ENCODE peak calls at places on chromosomes 12 and 14, in four cellular contexts. T is PC-3, E is tibial artery, W is aorta. P is an unnamed sample. For H3K4me1, the result is how much of the 10 kb centered on the place peaks cover.

GRCh38 chr12:51549637-51550036 is 41.4 kb upstream of the SCN8A start:
- DNase-seq in W (no peak), E (no peak), T (no peak), P (no peak)

GRCh38 chr14:74988131-74988530 is 14.6 kb upstream of the EIF2B2 start:
- DNase-seq in E (no peak), W (no peak), T (peak), P (no peak)

GRCh38 chr14:93619176-93619793 is 169.0 kb downstream of the PRIMA1 start:
- DNase-seq in T (peak), W (no peak), E (no peak), P (peak)

GRCh38 chr14:81455344-81455743 is 55.2 kb upstream of the STON2 start:
- DNase-seq in E (no peak), T (no peak), W (no peak), P (no peak)

GRCh38 chr12:3313066-3313465 is 177.9 kb upstream of the PRMT8 start:
- DNase-seq in W (no peak), E (no peak), T (peak), P (no peak)

GRCh38 chr14:36035675-36036074 is 140.8 kb downstream of the PTCSC3 start:
- DNase-seq in W (no peak), E (no peak), T (no peak), P (no peak)

GRCh38 chr12:106178582-106178981 is 39.8 kb upstream of the NUAK1 start:
- DNase-seq in W (no peak), T (peak), E (no peak), P (no peak)

GRCh38 chr14:50344116-50344775 is 32.1 kb downstream of the DMAC2L start:
- DNase-seq in T (no peak), E (no peak), W (no peak), P (no peak)

GRCh38 chr14:23364164-23364571 is 804 bp downstream of the EFS start:
- DNase-seq in T (no peak), E (peak), W (no peak), P (no peak)

GRCh38 chr14:65961004-65961403 is 525.2 kb upstream of the CCDC196 start:
- DNase-seq in T (peak), E (no peak), W (peak), P (peak)

GRCh38 chr12:123533672-123534643 is at the start of gene RILPL1:
- DNase-seq in E (peak), W (peak), T (peak), P (peak)

GRCh38 chr14:92503756-92504491 is 9.7 kb upstream of the RIN3 start:
- DNase-seq in W (peak), E (no peak), T (peak), P (no peak)

GRCh38 chr14:45065540-45065939 is 18.4 kb upstream of the PRPF39 start:
- DNase-seq in W (no peak), E (no peak), T (no peak), P (no peak)

GRCh38 chr12:65681226-65681625 is 143.1 kb upstream of the HMGA2 start:
- DNase-seq in T (no peak), W (no peak), E (no peak), P (no peak)

GRCh38 chr12:78101946-78102635 is 271.4 kb downstream of the NAV3 start:
- DNase-seq in E (no peak), W (no peak), T (peak), P (no peak)

GRCh38 chr12:131087302-131087818 is 133.7 kb downstream of the ADGRD1 start:
- DNase-seq in W (no peak), T (no peak), E (no peak), P (no peak)

GRCh38 chr14:104985675-104986486 is at the start of gene CLBA1:
- DNase-seq in T (peak), E (peak), W (peak), P (peak)

GRCh38 chr12:103924761-103925641 is 5.2 kb upstream of the HSP90B1 start:
- DNase-seq in W (no peak), T (peak), E (no peak), P (peak)

GRCh38 chr14:49586673-49587460 is 687 bp upstream of the RPS29 start:
- DNase-seq in E (no peak), T (peak), W (no peak), P (peak)

GRCh38 chr14:72104011-72104613 is 171.9 kb downstream of the RGS6 start:
- DNase-seq in E (no peak), T (peak), W (no peak), P (peak)

GRCh38 chr14:97164014-97164413 is 366.8 kb downstream of the VRK1 start:
- DNase-seq in E (no peak), W (no peak), T (peak), P (no peak)

GRCh38 chr12:47328831-47329545 is 249.2 kb upstream of the AMIGO2 start:
- DNase-seq in W (no peak), E (no peak), T (peak), P (no peak)

GRCh38 chr14:80047761-80048160 is 163.5 kb downstream of the DIO2 start:
- DNase-seq in E (no peak), T (no peak), W (no peak), P (no peak)

GRCh38 chr12:120186654-120187053 is 7.9 kb downstream of the GCN1 start:
- DNase-seq in E (no peak), T (no peak), W (no peak), P (no peak)

GRCh38 chr12:120183211-120183631 is 11.3 kb downstream of the GCN1 start:
- DNase-seq in E (no peak), W (no peak), T (no peak), P (no peak)

GRCh38 chr12:120180975-120181374 is 13.5 kb downstream of the GCN1 start:
- DNase-seq in W (no peak), T (peak), E (no peak), P (no peak)

GRCh38 chr12:120181991-120182631 is 12.4 kb downstream of the GCN1 start:
- DNase-seq in W (peak), E (no peak), T (peak), P (no peak)
- H3K27ac ChIP-seq in W (no peak), E (no peak), T (peak), P (no peak)

GRCh38 chr12:111410229-111411186 is 4.8 kb downstream of the SH2B3 start:
- DNase-seq in E (no peak), W (no peak), T (no peak), P (no peak)

GRCh38 chr12:111412830-111413441 is 7.2 kb downstream of the SH2B3 start:
- DNase-seq in W (no peak), E (no peak), T (no peak), P (no peak)

GRCh38 chr12:111409403-111410228 is 3.9 kb downstream of the SH2B3 start:
- DNase-seq in E (peak), T (no peak), W (peak), P (no peak)

GRCh38 chr12:111412007-111412829 is 6.5 kb downstream of the SH2B3 start:
- DNase-seq in W (no peak), T (no peak), E (no peak), P (no peak)

DNA sequence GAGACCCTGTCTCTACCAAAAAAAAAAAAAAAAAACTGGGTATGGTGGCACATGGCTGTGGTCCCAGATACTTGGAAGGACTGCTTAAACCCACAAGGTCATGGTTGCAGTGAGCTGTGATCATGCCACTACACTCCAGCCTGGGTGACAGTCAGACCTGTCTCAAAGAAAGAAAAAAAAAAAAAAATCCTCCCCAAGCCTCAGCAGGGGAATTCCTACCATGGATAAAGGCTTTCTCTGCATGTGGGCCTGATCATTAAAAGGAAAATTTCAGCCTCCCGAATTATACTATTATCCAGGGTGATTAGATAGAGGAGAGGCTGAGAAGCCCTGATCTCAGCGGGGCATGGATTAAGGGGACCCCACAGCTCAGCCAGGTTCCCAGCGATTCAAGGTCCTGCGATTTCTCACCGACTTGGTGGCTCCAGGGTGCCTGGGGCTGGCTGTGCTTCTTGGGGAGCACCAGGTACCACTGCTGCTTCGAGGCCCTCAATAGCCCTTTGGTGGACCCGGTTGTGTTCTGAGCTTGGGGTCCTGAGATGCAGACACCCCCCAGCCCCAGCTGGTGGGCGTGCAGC is 5.6 kb downstream of the SH2B3 start:
- DNase-seq in E (no peak), T (no peak), W (no peak), P (no peak)
- H3K4me1 ChIP-seq in E (half or more), T (under half), W (under half), P (under half)

DNA sequence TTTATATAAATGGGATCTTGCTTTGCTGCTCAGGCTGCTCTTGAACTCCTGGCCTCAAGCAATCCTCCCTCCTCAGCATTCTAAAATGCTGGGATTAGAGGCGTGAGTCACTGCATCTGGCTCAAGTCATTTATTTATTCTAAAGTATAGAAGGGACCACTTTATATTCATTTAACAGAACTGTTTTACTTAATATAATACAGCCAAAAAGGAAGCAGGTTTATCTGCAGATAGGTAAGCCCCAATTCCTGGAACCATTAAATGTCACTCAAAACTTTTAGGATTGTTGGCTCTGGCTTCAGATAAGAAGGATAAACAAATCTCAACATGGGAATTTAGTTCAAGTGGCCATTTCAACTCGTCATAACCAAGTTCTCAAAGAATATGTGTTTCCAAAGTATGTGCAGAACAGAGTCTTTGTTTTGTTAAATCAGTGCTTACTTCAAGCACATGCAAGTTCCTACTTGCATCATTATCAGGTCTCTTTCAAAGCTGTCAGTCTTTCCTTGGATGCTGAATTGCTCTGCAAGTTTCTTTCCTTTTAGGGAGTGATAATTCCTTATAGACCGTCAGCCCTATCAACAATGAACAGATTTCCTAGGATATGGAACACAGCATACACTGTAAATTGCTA is 60.4 kb downstream of the KITLG start:
- DNase-seq in T (no peak), E (no peak), W (no peak), P (no peak)
- H3K27ac ChIP-seq in T (no peak), E (no peak), W (peak), P (peak)

GRCh38 chr12:11755311-11755930 is 105.9 kb downstream of the ETV6 start:
- DNase-seq in T (no peak), E (no peak), W (no peak), P (no peak)

GRCh38 chr12:11757095-11757494 is 107.6 kb downstream of the ETV6 start:
- DNase-seq in E (no peak), T (no peak), W (no peak), P (no peak)

GRCh38 chr12:11756523-11756922 is 107.0 kb downstream of the ETV6 start:
- DNase-seq in W (no peak), E (no peak), T (no peak), P (no peak)

GRCh38 chr12:11757531-11757930 is 108.1 kb downstream of the ETV6 start:
- DNase-seq in W (no peak), E (no peak), T (no peak), P (no peak)

DNA sequence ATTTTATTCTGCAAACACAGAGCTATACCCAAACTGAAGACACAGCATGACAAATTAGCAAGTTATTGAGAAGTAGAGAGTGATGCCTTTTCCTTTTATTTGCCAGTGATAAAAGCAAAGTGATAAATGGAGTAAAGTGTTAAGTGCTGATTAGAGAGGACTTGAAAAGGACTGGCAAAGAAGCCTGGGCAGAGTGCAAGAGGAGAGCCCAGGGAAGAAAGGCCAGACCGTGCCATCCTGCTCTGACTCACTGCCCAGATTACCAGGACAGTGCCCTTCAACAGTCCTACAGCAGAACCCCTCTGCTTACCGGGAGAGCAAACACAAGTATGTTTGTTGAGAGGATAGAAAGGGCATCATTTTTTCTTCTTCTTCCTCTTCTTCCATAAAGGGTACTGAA is 106.5 kb downstream of the ETV6 start:
- DNase-seq in W (no peak), T (no peak), E (no peak), P (peak)
- H3K4me1 ChIP-seq in W (under half), T (under half), E (half or more), P (under half)

DNA sequence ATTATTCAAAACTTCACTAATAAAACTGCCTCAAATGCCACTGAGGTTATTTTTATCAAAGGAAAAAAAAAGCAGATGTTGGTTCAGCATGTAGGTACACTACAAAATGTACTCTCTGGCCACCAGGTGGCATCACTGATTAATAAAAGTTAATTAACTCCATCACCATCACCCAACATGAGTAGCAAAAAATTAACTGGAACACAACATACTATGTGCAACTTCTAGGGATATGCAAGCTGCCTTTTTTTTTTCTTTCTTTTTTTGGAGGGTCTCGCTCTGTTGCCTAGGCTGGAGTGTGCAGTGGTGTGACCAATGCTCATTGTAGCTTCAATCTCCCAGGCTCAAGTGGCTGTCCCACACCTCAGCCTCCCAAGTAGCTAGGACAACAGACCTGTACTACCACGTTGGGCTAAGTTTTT is 43.8 kb upstream of the NR2C1 start:
- DNase-seq in W (peak), E (peak), T (peak), P (peak)
- H3K27ac ChIP-seq in W (peak), E (peak), T (peak), P (no peak)

GRCh38 chr12:54426690-54427089 is 7.6 kb upstream of the ITGA5 start:
- DNase-seq in W (no peak), E (no peak), T (no peak), P (no peak)
- H3K4me1 ChIP-seq in W (under half), E (half or more), T (under half), P (under half)

GRCh38 chr14:31947680-31948580 is 129.2 kb upstream of the ARHGAP5 start:
- DNase-seq in W (no peak), T (no peak), E (no peak), P (no peak)
- H3K27ac ChIP-seq in W (no peak), T (no peak), E (no peak), P (no peak)

GRCh38 chr12:113172185-113172584 is 13.1 kb downstream of the DDX54 start:
- DNase-seq in W (no peak), E (no peak), T (no peak), P (no peak)
- H3K4me1 ChIP-seq in W (under half), E (under half), T (under half), P (under half)

GRCh38 chr14:51533877-51534553 is 117.7 kb upstream of the FRMD6 start:
- DNase-seq in W (no peak), T (no peak), E (no peak), P (no peak)

GRCh38 chr14:51534623-51535022 is 117.1 kb upstream of the FRMD6 start:
- DNase-seq in T (peak), W (no peak), E (no peak), P (no peak)

GRCh38 chr14:51535443-51536044 is 116.2 kb upstream of the FRMD6 start:
- DNase-seq in E (no peak), W (no peak), T (peak), P (no peak)

GRCh38 chr14:51529731-51530130 is 122.0 kb upstream of the FRMD6 start:
- DNase-seq in E (no peak), T (no peak), W (no peak), P (no peak)

GRCh38 chr14:51533160-51533559 is 118.5 kb upstream of the FRMD6 start:
- DNase-seq in W (no peak), T (peak), E (no peak), P (no peak)
- H3K27ac ChIP-seq in W (no peak), T (peak), E (no peak), P (no peak)

P was measured in small intestine.